ENCODE peak calls at places on chromosomes 7 and 10, in five cellular contexts. One of them, this sample, is unnamed.
A peak's percentile ranks its signal among the peaks of the same experiment; 100 is the strongest.

GRCh38 chr7:132412435-132412834 is 163.8 kb downstream of the PLXNA4 start:
- DNase-seq in aorta: no peak
- DNase-seq in head of caudate nucleus: no peak
- DNase-seq in activated effector memory CD4-positive, alpha-beta T cell treated with anti-CD3 and anti-CD28 coated beads, Interleukin-2, amount 50 U/mL, for 16 hours: no peak
- DNase-seq in Ammon's horn: no peak
- DNase-seq in this sample: no peak

GRCh38 chr7:44116087-44116788 is 7.1 kb downstream of the POLD2 start:
- DNase-seq in aorta: peak; percentile 52
- DNase-seq in head of caudate nucleus: no peak
- DNase-seq in activated effector memory CD4-positive, alpha-beta T cell treated with anti-CD3 and anti-CD28 coated beads, Interleukin-2, amount 50 U/mL, for 16 hours: no peak
- DNase-seq in Ammon's horn: no peak
- DNase-seq in this sample: no peak

GRCh38 chr10:51176976-51177690 is 102.8 kb downstream of the PRKG1 start:
- DNase-seq in aorta: no peak
- DNase-seq in head of caudate nucleus: no peak
- DNase-seq in activated effector memory CD4-positive, alpha-beta T cell treated with anti-CD3 and anti-CD28 coated beads, Interleukin-2, amount 50 U/mL, for 16 hours: no peak
- DNase-seq in Ammon's horn: no peak
- DNase-seq in this sample: no peak

GRCh38 chr10:93074137-93074596 is 474 bp downstream of the CYP26A1 start:
- DNase-seq in aorta: no peak
- DNase-seq in head of caudate nucleus: no peak
- DNase-seq in activated effector memory CD4-positive, alpha-beta T cell treated with anti-CD3 and anti-CD28 coated beads, Interleukin-2, amount 50 U/mL, for 16 hours: no peak
- DNase-seq in Ammon's horn: no peak
- DNase-seq in this sample: peak; percentile 83

GRCh38 chr7:87507446-87507845 is 32.0 kb upstream of the ABCB4 start:
- DNase-seq in aorta: no peak
- DNase-seq in head of caudate nucleus: no peak
- DNase-seq in activated effector memory CD4-positive, alpha-beta T cell treated with anti-CD3 and anti-CD28 coated beads, Interleukin-2, amount 50 U/mL, for 16 hours: no peak
- DNase-seq in Ammon's horn: no peak
- DNase-seq in this sample: no peak

GRCh38 chr10:128124813-128125403 is 1.3 kb downstream of the MKI67 start:
- DNase-seq in aorta: no peak
- DNase-seq in head of caudate nucleus: no peak
- DNase-seq in activated effector memory CD4-positive, alpha-beta T cell treated with anti-CD3 and anti-CD28 coated beads, Interleukin-2, amount 50 U/mL, for 16 hours: no peak
- DNase-seq in Ammon's horn: no peak
- DNase-seq in this sample: no peak

GRCh38 chr10:89426230-89426868 is 12.0 kb downstream of the IFIT5 start:
- DNase-seq in aorta: no peak
- DNase-seq in head of caudate nucleus: no peak
- DNase-seq in activated effector memory CD4-positive, alpha-beta T cell treated with anti-CD3 and anti-CD28 coated beads, Interleukin-2, amount 50 U/mL, for 16 hours: no peak
- DNase-seq in Ammon's horn: peak; percentile 62
- DNase-seq in this sample: peak; percentile 56

GRCh38 chr7:94710256-94710655 is 54.3 kb upstream of the SGCE start:
- DNase-seq in aorta: no peak
- DNase-seq in head of caudate nucleus: no peak
- DNase-seq in activated effector memory CD4-positive, alpha-beta T cell treated with anti-CD3 and anti-CD28 coated beads, Interleukin-2, amount 50 U/mL, for 16 hours: no peak
- DNase-seq in Ammon's horn: no peak
- DNase-seq in this sample: no peak

GRCh38 chr7:22896917-22897316 is 74.3 kb upstream of the TOMM7 start:
- DNase-seq in aorta: no peak
- DNase-seq in head of caudate nucleus: no peak
- DNase-seq in activated effector memory CD4-positive, alpha-beta T cell treated with anti-CD3 and anti-CD28 coated beads, Interleukin-2, amount 50 U/mL, for 16 hours: no peak
- DNase-seq in Ammon's horn: no peak
- DNase-seq in this sample: no peak

GRCh38 chr7:95454438-95454837 is 19.6 kb upstream of the PON2 start:
- DNase-seq in aorta: no peak
- DNase-seq in head of caudate nucleus: no peak
- DNase-seq in activated effector memory CD4-positive, alpha-beta T cell treated with anti-CD3 and anti-CD28 coated beads, Interleukin-2, amount 50 U/mL, for 16 hours: no peak
- DNase-seq in Ammon's horn: no peak
- DNase-seq in this sample: no peak

GRCh38 chr10:96138102-96138501 is 8.0 kb downstream of the ZNF518A start:
- DNase-seq in aorta: no peak
- DNase-seq in head of caudate nucleus: no peak
- DNase-seq in activated effector memory CD4-positive, alpha-beta T cell treated with anti-CD3 and anti-CD28 coated beads, Interleukin-2, amount 50 U/mL, for 16 hours: no peak
- DNase-seq in Ammon's horn: no peak
- DNase-seq in this sample: no peak

GRCh38 chr7:40763319-40764287 is 628.8 kb downstream of the SUGCT start:
- DNase-seq in aorta: no peak
- DNase-seq in head of caudate nucleus: no peak
- DNase-seq in activated effector memory CD4-positive, alpha-beta T cell treated with anti-CD3 and anti-CD28 coated beads, Interleukin-2, amount 50 U/mL, for 16 hours: no peak
- DNase-seq in Ammon's horn: no peak
- DNase-seq in this sample: no peak

GRCh38 chr10:124590216-124591122 is 128.8 kb downstream of the LHPP start:
- DNase-seq in aorta: peak; percentile 24
- DNase-seq in head of caudate nucleus: no peak
- DNase-seq in activated effector memory CD4-positive, alpha-beta T cell treated with anti-CD3 and anti-CD28 coated beads, Interleukin-2, amount 50 U/mL, for 16 hours: no peak
- DNase-seq in Ammon's horn: no peak
- DNase-seq in this sample: no peak

GRCh38 chr7:77550586-77550985 is 13.5 kb downstream of the PTPN12 start:
- DNase-seq in aorta: no peak
- DNase-seq in head of caudate nucleus: no peak
- DNase-seq in activated effector memory CD4-positive, alpha-beta T cell treated with anti-CD3 and anti-CD28 coated beads, Interleukin-2, amount 50 U/mL, for 16 hours: no peak
- DNase-seq in Ammon's horn: no peak
- DNase-seq in this sample: no peak

GRCh38 chr10:103473261-103473671 is 5.8 kb downstream of the CALHM3 start:
- DNase-seq in aorta: no peak
- DNase-seq in head of caudate nucleus: no peak
- DNase-seq in activated effector memory CD4-positive, alpha-beta T cell treated with anti-CD3 and anti-CD28 coated beads, Interleukin-2, amount 50 U/mL, for 16 hours: no peak
- DNase-seq in Ammon's horn: no peak
- DNase-seq in this sample: peak; percentile 42

GRCh38 chr7:120964088-120964487 is 13.5 kb downstream of the ING3 start:
- DNase-seq in aorta: no peak
- DNase-seq in head of caudate nucleus: no peak
- DNase-seq in activated effector memory CD4-positive, alpha-beta T cell treated with anti-CD3 and anti-CD28 coated beads, Interleukin-2, amount 50 U/mL, for 16 hours: no peak
- DNase-seq in Ammon's horn: no peak
- DNase-seq in this sample: no peak

GRCh38 chr10:91043173-91043910 is 122.5 kb upstream of the ANKRD1 start:
- DNase-seq in aorta: no peak
- DNase-seq in head of caudate nucleus: no peak
- DNase-seq in activated effector memory CD4-positive, alpha-beta T cell treated with anti-CD3 and anti-CD28 coated beads, Interleukin-2, amount 50 U/mL, for 16 hours: no peak
- DNase-seq in Ammon's horn: peak; percentile 63
- DNase-seq in this sample: no peak

GRCh38 chr7:138247568-138248328 is 171.5 kb downstream of the AKR1D1 start:
- DNase-seq in aorta: no peak
- DNase-seq in head of caudate nucleus: no peak
- DNase-seq in activated effector memory CD4-positive, alpha-beta T cell treated with anti-CD3 and anti-CD28 coated beads, Interleukin-2, amount 50 U/mL, for 16 hours: no peak
- DNase-seq in Ammon's horn: no peak
- DNase-seq in this sample: peak; percentile 4

GRCh38 chr7:149285581-149285975 is 23.6 kb downstream of the ZNF783 start:
- DNase-seq in aorta: no peak
- DNase-seq in head of caudate nucleus: no peak
- DNase-seq in activated effector memory CD4-positive, alpha-beta T cell treated with anti-CD3 and anti-CD28 coated beads, Interleukin-2, amount 50 U/mL, for 16 hours: no peak
- DNase-seq in Ammon's horn: peak; percentile 24
- DNase-seq in this sample: no peak

GRCh38 chr7:55474944-55475911 is 97.1 kb downstream of the VOPP1 start:
- DNase-seq in aorta: peak; percentile 27
- DNase-seq in head of caudate nucleus: no peak
- DNase-seq in activated effector memory CD4-positive, alpha-beta T cell treated with anti-CD3 and anti-CD28 coated beads, Interleukin-2, amount 50 U/mL, for 16 hours: no peak
- DNase-seq in Ammon's horn: no peak
- DNase-seq in this sample: no peak

GRCh38 chr7:151070573-151070960 is 10.0 kb downstream of the FASTK start:
- DNase-seq in aorta: no peak
- DNase-seq in head of caudate nucleus: no peak
- DNase-seq in activated effector memory CD4-positive, alpha-beta T cell treated with anti-CD3 and anti-CD28 coated beads, Interleukin-2, amount 50 U/mL, for 16 hours: no peak
- DNase-seq in Ammon's horn: no peak
- DNase-seq in this sample: no peak

GRCh38 chr10:67695555-67695954 is 440 bp downstream of the CTNNA3 start:
- DNase-seq in aorta: no peak
- DNase-seq in head of caudate nucleus: no peak
- DNase-seq in activated effector memory CD4-positive, alpha-beta T cell treated with anti-CD3 and anti-CD28 coated beads, Interleukin-2, amount 50 U/mL, for 16 hours: no peak
- DNase-seq in Ammon's horn: no peak
- DNase-seq in this sample: no peak

GRCh38 chr10:1172256-1172975 is 116.2 kb downstream of the WDR37 start:
- DNase-seq in aorta: no peak
- DNase-seq in head of caudate nucleus: no peak
- DNase-seq in activated effector memory CD4-positive, alpha-beta T cell treated with anti-CD3 and anti-CD28 coated beads, Interleukin-2, amount 50 U/mL, for 16 hours: no peak
- DNase-seq in Ammon's horn: no peak
- DNase-seq in this sample: no peak

GRCh38 chr10:124971276-124971675 is 29.4 kb downstream of the ZRANB1 start:
- DNase-seq in aorta: no peak
- DNase-seq in head of caudate nucleus: no peak
- DNase-seq in activated effector memory CD4-positive, alpha-beta T cell treated with anti-CD3 and anti-CD28 coated beads, Interleukin-2, amount 50 U/mL, for 16 hours: no peak
- DNase-seq in Ammon's horn: peak; percentile 36
- DNase-seq in this sample: no peak